ENCODE peak calls at places on chromosomes 2 and 18, in seven cellular contexts. R is stomach; M is heart right ventricle; D is anterior cingulate cortex; V is testis; S is MCF 10A; E is activated CD8-positive, alpha-beta T cell treated with anti-CD3 and anti-CD28 coated beads for 36 hours. L is an unnamed sample.

GRCh38 chr2:202018950-202019349 is 14.7 kb upstream of the FZD7 start:
- DNase-seq in R (no peak), M (no peak), D (peak), V (no peak), S (no peak), E (no peak), L (no peak)

GRCh38 chr18:70158992-70159717 is 46.3 kb downstream of the RTTN start:
- DNase-seq in R (no peak), M (no peak), D (no peak), V (no peak), S (no peak), E (no peak), L (no peak)

GRCh38 chr2:27154990-27155615 is 6.3 kb downstream of the TCF23 start:
- DNase-seq in R (no peak), M (no peak), D (no peak), V (peak), S (peak), E (no peak), L (no peak)

GRCh38 chr18:45156941-45157340 is 458.3 kb upstream of the SLC14A2 start:
- DNase-seq in R (no peak), M (no peak), D (no peak), V (no peak), S (no peak), E (no peak), L (no peak)

GRCh38 chr2:43161650-43162542 is 64.5 kb downstream of the ZFP36L2 start:
- DNase-seq in R (peak), M (no peak), D (no peak), V (no peak), S (no peak), E (no peak), L (no peak)

GRCh38 chr2:199339826-199340605 is 117.7 kb downstream of the SATB2 start:
- DNase-seq in R (no peak), M (no peak), D (no peak), V (no peak), S (no peak), E (no peak), L (no peak)

GRCh38 chr18:26902296-26902695 is 36.8 kb upstream of the AQP4 start:
- DNase-seq in R (no peak), M (no peak), D (peak), V (no peak), S (no peak), E (no peak), L (no peak)

GRCh38 chr2:230723363-230723762 is 10.7 kb downstream of the CAB39 start:
- DNase-seq in R (no peak), M (no peak), D (no peak), V (no peak), S (no peak), E (peak), L (no peak)

GRCh38 chr2:238920601-238921001 is 72.7 kb downstream of the TWIST2 start:
- DNase-seq in R (no peak), M (no peak), D (no peak), V (no peak), S (peak), E (no peak), L (no peak)

GRCh38 chr2:1812926-1813325 is 68.6 kb upstream of the PXDN start:
- DNase-seq in R (no peak), M (no peak), D (no peak), V (no peak), S (no peak), E (no peak), L (no peak)

GRCh38 chr2:105140237-105140568 is 101.3 kb upstream of the GPR45 start:
- DNase-seq in R (no peak), M (no peak), D (no peak), V (no peak), S (no peak), E (no peak), L (no peak)

GRCh38 chr2:60530660-60531276 is 22.7 kb downstream of the BCL11A start:
- DNase-seq in R (peak), M (peak), D (no peak), V (peak), S (peak), E (no peak), L (no peak)

GRCh38 chr2:145136702-145137101 is 616.8 kb upstream of the ZEB2 start:
- DNase-seq in R (no peak), M (no peak), D (no peak), V (no peak), S (no peak), E (no peak), L (no peak)

GRCh38 chr18:22032392-22032961 is 136.9 kb upstream of the GATA6 start:
- DNase-seq in R (peak), M (no peak), D (no peak), V (no peak), S (peak), E (no peak), L (no peak)

GRCh38 chr2:218354850-218355443 is 1.7 kb upstream of the CATIP start:
- DNase-seq in R (peak), M (no peak), D (no peak), V (peak), S (no peak), E (no peak), L (no peak)

GRCh38 chr18:9613550-9614400 is 584 bp downstream of the PPP4R1 start:
- DNase-seq in R (peak), M (peak), D (peak), V (peak), S (peak), E (peak), L (peak)

GRCh38 chr2:11532434-11533055 is 1.3 kb upstream of the GREB1 start:
- DNase-seq in R (no peak), M (no peak), D (peak), V (peak), S (peak), E (no peak), L (peak)

GRCh38 chr2:25255745-25256485 is 85.8 kb downstream of the DNMT3A start:
- DNase-seq in R (no peak), M (no peak), D (no peak), V (no peak), S (no peak), E (no peak), L (no peak)

GRCh38 chr2:2546046-2546445 is 215.0 kb upstream of the MYT1L start:
- DNase-seq in R (no peak), M (no peak), D (no peak), V (no peak), S (no peak), E (no peak), L (no peak)

GRCh38 chr18:56748698-56749268 is 97.6 kb downstream of the WDR7 start:
- DNase-seq in R (no peak), M (peak), D (peak), V (no peak), S (peak), E (peak), L (no peak)

GRCh38 chr2:130372055-130372832 is 16.4 kb downstream of the PTPN18 start:
- DNase-seq in R (peak), M (peak), D (peak), V (peak), S (peak), E (peak), L (peak)

L was measured in occipital lobe.